ENCODE peak calls at places on chromosomes 13 and 19, in four cellular contexts. D is CD8-positive, alpha-beta memory T cell; R is EL; V is stimulated activated CD4-positive, alpha-beta T cell treated with anti-CD3 and anti-CD28 coated beads, Interleukin-4, amount 100 ng/mL, for 48 hours. B is an unnamed sample.
A peak's percentile ranks its signal among the peaks of the same experiment; 100 is the strongest.

GRCh38 chr19:58354478-58355030 is 1.3 kb upstream of the A1BG start:
- DNase-seq in D (no peak), R (no peak), V (no peak), B (no peak)

GRCh38 chr19:47699360-47699917 is 13.8 kb upstream of the EHD2 start:
- DNase-seq in D (peak; percentile 30), R (peak; percentile 39), V (peak; percentile 60), B (peak; percentile 32)

GRCh38 chr13:112893570-112894422 is 75.2 kb upstream of the MCF2L start:
- DNase-seq in D (no peak), R (no peak), V (no peak), B (no peak)

GRCh38 chr19:50679177-50680125 is 30.2 kb downstream of the C19orf81 start:
- DNase-seq in D (peak; percentile 64), R (peak; percentile 72), V (peak; percentile 80), B (peak; percentile 26)

GRCh38 chr13:23628765-23629565 is 58.8 kb downstream of the TNFRSF19 start:
- DNase-seq in D (no peak), R (no peak), V (no peak), B (no peak)

GRCh38 chr19:16342002-16342715 is 17.5 kb downstream of the KLF2 start:
- DNase-seq in D (no peak), R (no peak), V (no peak), B (no peak)

GRCh38 chr13:29832899-29833298 is 17.5 kb downstream of the UBL3 start:
- DNase-seq in D (no peak), R (no peak), V (no peak), B (no peak)

GRCh38 chr13:21218351-21219043 is 42.0 kb downstream of the MRPL57 start:
- DNase-seq in D (no peak), R (no peak), V (no peak), B (no peak)

GRCh38 chr19:3868770-3869456 is at the start of gene ZFR2:
- DNase-seq in D (peak; percentile 20), R (no peak), V (peak; percentile 12), B (no peak)

GRCh38 chr19:45400192-45400591 is 4.7 kb downstream of the PPP1R13L start:
- DNase-seq in D (no peak), R (no peak), V (no peak), B (peak; percentile 69)